ENCODE peak calls at places on chromosomes 6 and 20, in five cellular contexts. K is fibroblast of lung, P is endodermal cell, W is MM.1S, C is IMR-90. Z is an unnamed sample.

GRCh38 chr6:67563671-67564070 is 1071.4 kb upstream of the ADGRB3 start:
- DNase-seq in K (no peak), C (no peak), P (no peak), W (no peak), Z (no peak)

GRCh38 chr20:12882832-12883506 is 125.8 kb upstream of the SPTLC3 start:
- DNase-seq in P (no peak), W (no peak), K (peak; percentile 30), C (peak; percentile 45), Z (no peak)

GRCh38 chr20:49608752-49609670 is 41.1 kb upstream of the PTGIS start:
- DNase-seq in C (no peak), P (peak; percentile 90), W (peak; percentile 87), K (peak; percentile 39), Z (peak; percentile 82)

GRCh38 chr20:24131281-24131680 is 142.7 kb upstream of the GGTLC1 start:
- DNase-seq in W (no peak), P (no peak), C (no peak), K (no peak), Z (no peak)

GRCh38 chr6:2110504-2110903 is 134.9 kb downstream of the GMDS start:
- DNase-seq in K (peak; percentile 45), W (no peak), C (peak; percentile 6), P (no peak), Z (no peak)

GRCh38 chr6:21999012-21999528 is 297.8 kb downstream of the PRL start:
- DNase-seq in P (no peak), W (no peak), C (peak; percentile 76), K (no peak), Z (no peak)

GRCh38 chr6:128327890-128328289 is 192.5 kb downstream of the PTPRK start:
- DNase-seq in C (peak; percentile 16), K (peak; percentile 53), W (peak; percentile 77), P (peak; percentile 49), Z (no peak)

GRCh38 chr20:45910670-45911485 is 1.1 kb downstream of the PLTP start:
- DNase-seq in K (peak; percentile 100), W (peak; percentile 98), P (peak; percentile 100), C (peak; percentile 100), Z (peak; percentile 99)

GRCh38 chr6:45533394-45533793 is 155.7 kb upstream of the SUPT3H start:
- DNase-seq in W (no peak), C (peak; percentile 31), P (no peak), K (peak; percentile 48), Z (no peak)

GRCh38 chr6:156778615-156779205 is 1.5 kb downstream of the ARID1B start:
- DNase-seq in K (peak; percentile 43), C (no peak), P (peak; percentile 79), W (no peak), Z (peak; percentile 90)

GRCh38 chr6:42441661-42442081 is 10.1 kb downstream of the TRERF1 start:
- DNase-seq in P (peak; percentile 82), K (peak; percentile 26), W (no peak), C (peak; percentile 35), Z (no peak)

GRCh38 chr6:1946583-1946982 is 298.8 kb downstream of the GMDS start:
- DNase-seq in W (no peak), C (no peak), K (no peak), P (no peak), Z (no peak)

GRCh38 chr6:136520520-136520919 is 29.7 kb downstream of the MAP7 start:
- DNase-seq in C (no peak), P (no peak), K (no peak), W (no peak), Z (no peak)

GRCh38 chr6:45966797-45967196 is 48.9 kb downstream of the CLIC5 start:
- DNase-seq in W (peak; percentile 79), K (no peak), C (no peak), P (no peak), Z (no peak)

GRCh38 chr20:10376271-10377075 is 57.5 kb downstream of the MKKS start:
- DNase-seq in K (no peak), W (no peak), P (no peak), C (peak; percentile 75), Z (no peak)

GRCh38 chr20:46741924-46742692 is 32.7 kb downstream of the SLC2A10 start:
- DNase-seq in K (no peak), W (no peak), C (no peak), P (peak; percentile 65), Z (no peak)

GRCh38 chr20:31679357-31680285 is 41.9 kb downstream of the COX4I2 start:
- DNase-seq in C (no peak), K (no peak), W (no peak), P (no peak), Z (peak; percentile 13)

GRCh38 chr20:34925341-34925740 is 30.3 kb downstream of the GSS start:
- DNase-seq in C (no peak), W (no peak), K (no peak), P (no peak), Z (no peak)

GRCh38 chr6:411402-412145 is 20.0 kb downstream of the IRF4 start:
- DNase-seq in C (no peak), W (no peak), K (no peak), P (no peak), Z (no peak)

GRCh38 chr6:408148-408547 is 16.6 kb downstream of the IRF4 start:
- DNase-seq in K (no peak), W (no peak), C (no peak), P (no peak), Z (no peak)

GRCh38 chr6:409370-409972 is 17.9 kb downstream of the IRF4 start:
- DNase-seq in C (no peak), W (no peak), P (no peak), K (no peak), Z (no peak)

GRCh38 chr6:410555-411395 is 19.2 kb downstream of the IRF4 start:
- DNase-seq in C (no peak), P (no peak), W (no peak), K (no peak), Z (no peak)

GRCh38 chr6:408599-409102 is 17.1 kb downstream of the IRF4 start:
- DNase-seq in W (no peak), C (peak; percentile 38), P (peak; percentile 84), K (peak; percentile 48), Z (peak; percentile 68)
- TF ChIP-seq CTCF in W (peak; percentile 27), C (peak; percentile 40), P (peak; percentile 86), K (peak; percentile 42), Z (peak; percentile 15)

DNA sequence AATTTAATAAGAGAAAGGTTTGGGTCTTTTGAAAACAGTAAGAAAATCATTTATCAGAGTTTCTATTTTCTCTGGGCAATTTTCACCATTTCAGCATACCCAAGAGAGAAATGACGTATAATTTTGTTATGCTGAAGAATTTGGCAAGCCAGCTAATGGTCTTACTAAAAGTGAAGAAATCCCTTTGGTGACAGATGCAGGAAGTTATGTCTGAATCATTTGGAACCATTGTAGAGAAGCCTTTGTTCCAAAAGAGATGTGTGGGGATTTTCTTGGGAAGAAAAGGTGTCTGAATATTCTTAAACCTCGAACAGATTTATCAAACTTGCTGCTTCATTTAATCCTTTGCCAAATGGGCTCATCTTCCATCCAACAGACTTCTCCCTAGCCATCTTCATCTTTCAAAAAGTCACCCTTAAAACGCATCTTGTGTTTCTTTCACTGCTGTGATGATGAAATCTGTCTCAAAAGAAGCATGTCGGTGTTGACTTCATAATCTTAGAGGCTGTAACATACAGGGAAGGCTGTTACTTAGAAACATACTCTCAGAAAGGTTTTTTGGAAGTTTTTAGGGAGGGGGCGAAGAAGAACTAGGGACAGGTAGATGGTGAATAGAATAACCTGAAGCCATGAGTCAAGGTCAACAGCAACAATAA is 39.5 kb downstream of the CITED2 start:
- DNase-seq in C (peak; percentile 95), P (no peak), W (no peak), K (peak; percentile 97), Z (no peak)
- H3K4me3 ChIP-seq in C (no peak overlapping the region), P (no peak overlapping the region), W (no peak overlapping the region), K (no peak overlapping the region), Z (no peak overlapping the region)

DNA sequence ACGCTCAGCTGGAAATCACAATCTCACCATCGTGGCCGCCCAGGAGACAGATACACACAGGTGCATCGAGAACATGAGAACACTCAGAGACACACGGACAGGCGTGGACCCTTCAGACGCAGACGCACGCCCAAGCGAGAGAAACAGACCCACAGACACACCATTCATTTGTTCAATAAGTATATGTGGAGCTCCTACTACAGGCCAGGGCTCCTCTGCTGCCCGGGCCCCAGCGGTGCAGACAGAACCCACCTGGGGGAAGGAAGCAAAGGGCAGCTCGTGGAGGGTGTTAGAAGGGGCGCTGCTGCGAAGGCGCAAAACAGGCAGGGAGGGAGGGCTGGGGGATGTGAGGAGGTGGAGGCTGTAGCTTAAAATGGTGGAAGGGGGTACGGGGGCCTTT is 39.2 kb downstream of the SRC start:
- DNase-seq in K (no peak), P (peak; percentile 35), W (no peak), C (no peak), Z (peak; percentile 59)
- H3K9ac ChIP-seq in K (no peak overlapping the region), P (no peak overlapping the region), W (peak overlapping the region; percentile 28), C (no peak overlapping the region), Z (no peak overlapping the region)

GRCh38 chr20:11569163-11569562 is 348.5 kb upstream of the BTBD3 start:
- DNase-seq in C (no peak), P (peak; percentile 83), K (no peak), W (no peak), Z (peak; percentile 33)
- TF ChIP-seq CTCF in C (no peak), P (peak; percentile 65), K (no peak), W (no peak), Z (no peak)

GRCh38 chr20:53752971-53753879 is 159.6 kb upstream of the ZNF217 start:
- DNase-seq in P (no peak), C (peak; percentile 42), K (no peak), W (peak; percentile 40), Z (no peak)
- H3K4me3 ChIP-seq in P (no peak overlapping the region), C (no peak overlapping the region), K (no peak overlapping the region), W (peak overlapping the region; percentile 47), Z (peak overlapping the region; percentile 33)

DNA sequence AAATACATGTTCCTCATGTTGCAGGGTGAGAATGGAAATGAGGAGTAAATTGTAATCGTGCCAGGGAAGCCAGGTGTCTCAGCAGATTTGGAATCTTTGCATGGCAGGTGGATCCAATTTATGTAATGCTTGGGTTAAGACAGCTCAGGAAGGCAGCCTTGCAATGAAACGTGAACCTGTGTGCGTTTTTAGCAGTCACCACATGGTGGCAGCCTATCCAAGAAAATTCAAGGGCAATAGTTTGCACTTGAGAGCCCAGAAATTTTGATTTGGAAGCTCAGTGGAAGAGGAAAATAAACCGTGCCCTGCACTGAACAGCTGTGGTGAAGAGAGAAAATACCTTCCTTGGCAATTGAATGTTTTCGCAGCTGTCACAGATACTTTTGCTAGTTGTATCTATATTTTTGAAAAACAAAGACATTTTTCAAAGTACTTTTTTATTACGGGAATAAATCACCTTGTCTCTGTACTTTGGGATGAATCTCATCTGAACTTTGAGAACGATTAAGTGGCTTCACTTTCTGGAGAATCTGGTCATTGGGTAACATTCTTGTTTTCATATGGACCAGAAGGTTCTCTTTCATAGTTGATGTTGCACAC is 26.5 kb downstream of the MTHFD1L start:
- DNase-seq in C (peak; percentile 88), W (peak; percentile 48), K (peak; percentile 87), P (peak; percentile 89), Z (no peak)
- H3K9ac ChIP-seq in C (no peak overlapping the region), W (no peak overlapping the region), K (no peak overlapping the region), P (no peak overlapping the region), Z (no peak overlapping the region)

GRCh38 chr6:100126682-100127484 is 132.9 kb upstream of the MCHR2 start:
- DNase-seq in P (no peak), C (no peak), W (no peak), K (no peak), Z (no peak)
- TF ChIP-seq CTCF in P (no peak), C (no peak), W (no peak), K (no peak), Z (no peak)

GRCh38 chr6:16320533-16321340 is 82.3 kb downstream of the GMPR start:
- DNase-seq in W (no peak), P (no peak), C (peak; percentile 91), K (peak; percentile 90), Z (no peak)
- H3K4me3 ChIP-seq in W (peak overlapping the region; percentile 32), P (no peak overlapping the region), C (no peak overlapping the region), K (peak overlapping the region; percentile 31), Z (no peak overlapping the region)